ENCODE peak calls at places on chromosome 6, in ten cellular contexts. One of them, this sample, is unnamed.

GRCh38 chr6:106820412-106820852 is 154.1 kb downstream of the CD24 start:
- DNase-seq in GM12878: no peak
- DNase-seq in ELR: peak
- DNase-seq in mucosa of descending colon: no peak
- DNase-seq in NCI-H2081: no peak
- DNase-seq in non-pigmented ciliary epithelial cell: no peak
- DNase-seq in SJCRH30: no peak
- DNase-seq in AG10803: peak
- DNase-seq in neural crest cell: no peak
- DNase-seq in cardiac fibroblast: no peak
- DNase-seq in this sample: no peak

GRCh38 chr6:117477988-117478852 is 4.3 kb upstream of the DCBLD1 start:
- DNase-seq in GM12878: no peak
- DNase-seq in ELR: peak
- DNase-seq in mucosa of descending colon: peak
- DNase-seq in NCI-H2081: peak
- DNase-seq in non-pigmented ciliary epithelial cell: no peak
- DNase-seq in SJCRH30: peak
- DNase-seq in AG10803: no peak
- DNase-seq in neural crest cell: no peak
- DNase-seq in cardiac fibroblast: peak
- DNase-seq in this sample: peak

GRCh38 chr6:158758464-158758863 is 60.7 kb downstream of the EZR start:
- DNase-seq in GM12878: no peak
- DNase-seq in ELR: no peak
- DNase-seq in mucosa of descending colon: no peak
- DNase-seq in NCI-H2081: peak
- DNase-seq in non-pigmented ciliary epithelial cell: no peak
- DNase-seq in SJCRH30: peak
- DNase-seq in AG10803: no peak
- DNase-seq in neural crest cell: no peak
- DNase-seq in cardiac fibroblast: no peak
- DNase-seq in this sample: no peak

GRCh38 chr6:158414900-158415299 is 102.6 kb downstream of the TULP4 start:
- DNase-seq in GM12878: no peak
- DNase-seq in ELR: peak
- DNase-seq in mucosa of descending colon: no peak
- DNase-seq in NCI-H2081: no peak
- DNase-seq in non-pigmented ciliary epithelial cell: peak
- DNase-seq in SJCRH30: no peak
- DNase-seq in AG10803: peak
- DNase-seq in neural crest cell: no peak
- DNase-seq in cardiac fibroblast: peak
- DNase-seq in this sample: no peak

GRCh38 chr6:44036196-44036595 is 91.1 kb downstream of the MRPL14 start:
- DNase-seq in GM12878: no peak
- DNase-seq in ELR: peak
- DNase-seq in mucosa of descending colon: no peak
- DNase-seq in NCI-H2081: no peak
- DNase-seq in non-pigmented ciliary epithelial cell: no peak
- DNase-seq in SJCRH30: no peak
- DNase-seq in AG10803: peak
- DNase-seq in neural crest cell: no peak
- DNase-seq in cardiac fibroblast: peak
- DNase-seq in this sample: no peak

GRCh38 chr6:90190181-90190580 is 106.5 kb downstream of the BACH2 start:
- DNase-seq in GM12878: no peak
- DNase-seq in ELR: no peak
- DNase-seq in mucosa of descending colon: no peak
- DNase-seq in NCI-H2081: no peak
- DNase-seq in non-pigmented ciliary epithelial cell: no peak
- DNase-seq in SJCRH30: no peak
- DNase-seq in AG10803: no peak
- DNase-seq in neural crest cell: no peak
- DNase-seq in cardiac fibroblast: no peak
- DNase-seq in this sample: no peak

GRCh38 chr6:112298021-112298745 is 43.8 kb upstream of the LAMA4 start:
- DNase-seq in GM12878: no peak
- DNase-seq in ELR: peak
- DNase-seq in mucosa of descending colon: no peak
- DNase-seq in NCI-H2081: no peak
- DNase-seq in non-pigmented ciliary epithelial cell: peak
- DNase-seq in SJCRH30: peak
- DNase-seq in AG10803: peak
- DNase-seq in neural crest cell: no peak
- DNase-seq in cardiac fibroblast: peak
- DNase-seq in this sample: no peak

GRCh38 chr6:3751019-3751729 is at the start of gene PXDC1:
- DNase-seq in GM12878: no peak
- DNase-seq in ELR: peak
- DNase-seq in mucosa of descending colon: no peak
- DNase-seq in NCI-H2081: no peak
- DNase-seq in non-pigmented ciliary epithelial cell: no peak
- DNase-seq in SJCRH30: no peak
- DNase-seq in AG10803: no peak
- DNase-seq in neural crest cell: no peak
- DNase-seq in cardiac fibroblast: no peak
- DNase-seq in this sample: no peak

GRCh38 chr6:89584539-89584938 is 54.0 kb downstream of the LYRM2 start:
- DNase-seq in GM12878: no peak
- DNase-seq in ELR: no peak
- DNase-seq in mucosa of descending colon: no peak
- DNase-seq in NCI-H2081: no peak
- DNase-seq in non-pigmented ciliary epithelial cell: no peak
- DNase-seq in SJCRH30: no peak
- DNase-seq in AG10803: no peak
- DNase-seq in neural crest cell: no peak
- DNase-seq in cardiac fibroblast: no peak
- DNase-seq in this sample: no peak

GRCh38 chr6:158761746-158762145 is 57.4 kb downstream of the EZR start:
- DNase-seq in GM12878: no peak
- DNase-seq in ELR: no peak
- DNase-seq in mucosa of descending colon: no peak
- DNase-seq in NCI-H2081: no peak
- DNase-seq in non-pigmented ciliary epithelial cell: no peak
- DNase-seq in SJCRH30: no peak
- DNase-seq in AG10803: no peak
- DNase-seq in neural crest cell: no peak
- DNase-seq in cardiac fibroblast: no peak
- DNase-seq in this sample: no peak

GRCh38 chr6:35719830-35720733 is 16.8 kb upstream of the ARMC12 start:
- DNase-seq in GM12878: peak
- DNase-seq in ELR: peak
- DNase-seq in mucosa of descending colon: peak
- DNase-seq in NCI-H2081: no peak
- DNase-seq in non-pigmented ciliary epithelial cell: no peak
- DNase-seq in SJCRH30: no peak
- DNase-seq in AG10803: no peak
- DNase-seq in neural crest cell: no peak
- DNase-seq in cardiac fibroblast: peak
- DNase-seq in this sample: no peak

GRCh38 chr6:65229768-65230167 is 477.3 kb downstream of the EYS start:
- DNase-seq in GM12878: no peak
- DNase-seq in ELR: no peak
- DNase-seq in mucosa of descending colon: no peak
- DNase-seq in NCI-H2081: peak
- DNase-seq in non-pigmented ciliary epithelial cell: peak
- DNase-seq in SJCRH30: no peak
- DNase-seq in AG10803: no peak
- DNase-seq in neural crest cell: no peak
- DNase-seq in cardiac fibroblast: no peak
- DNase-seq in this sample: no peak

GRCh38 chr6:17381429-17382147 is 11.8 kb upstream of the CAP2 start:
- DNase-seq in GM12878: no peak
- DNase-seq in ELR: peak
- DNase-seq in mucosa of descending colon: no peak
- DNase-seq in NCI-H2081: no peak
- DNase-seq in non-pigmented ciliary epithelial cell: peak
- DNase-seq in SJCRH30: no peak
- DNase-seq in AG10803: peak
- DNase-seq in neural crest cell: no peak
- DNase-seq in cardiac fibroblast: peak
- DNase-seq in this sample: no peak